ENCODE peak calls at places on chromosomes 5 and 9, in five cellular contexts. T is upper lobe of left lung, V is heart right ventricle, W is GM12878, E is vagina. P is an unnamed sample.
A peak's percentile ranks its signal among the peaks of the same experiment; 100 is the strongest.

GRCh38 chr9:88678431-88678830 is 143.5 kb downstream of the NXNL2 start:
- DNase-seq in V (no peak), T (no peak), E (no peak), W (no peak), P (no peak)

GRCh38 chr5:72305194-72306142 is 14.6 kb downstream of the MRPS27 start:
- DNase-seq in W (peak; percentile 60), T (no peak), E (no peak), V (no peak), P (no peak)

GRCh38 chr5:143979044-143979690 is 167.2 kb downstream of the HMHB1 start:
- DNase-seq in W (no peak), T (no peak), E (no peak), V (no peak), P (no peak)

GRCh38 chr9:97315550-97315949 is 8.1 kb downstream of the CCDC180 start:
- DNase-seq in T (no peak), W (no peak), E (no peak), V (no peak), P (no peak)

GRCh38 chr5:79235578-79236363 is at the start of gene JMY:
- DNase-seq in E (no peak), V (peak; percentile 85), T (peak; percentile 89), W (no peak), P (peak; percentile 31)

GRCh38 chr9:105886136-105886535 is 191.8 kb downstream of the TMEM38B start:
- DNase-seq in T (no peak), E (no peak), V (no peak), W (no peak), P (no peak)

GRCh38 chr9:128142061-128142460 is 7.2 kb upstream of the LCN2 start:
- DNase-seq in V (peak; percentile 14), E (no peak), W (no peak), T (no peak), P (no peak)

GRCh38 chr5:83516361-83516760 is 44.8 kb downstream of the VCAN start:
- DNase-seq in T (no peak), E (no peak), W (no peak), V (no peak), P (no peak)

GRCh38 chr9:112174965-112175795 is at the start of gene SUSD1:
- DNase-seq in T (peak; percentile 51), E (no peak), W (no peak), V (peak; percentile 62), P (no peak)

GRCh38 chr5:172113036-172113435 is 75.0 kb downstream of the STK10 start:
- DNase-seq in W (peak; percentile 68), E (no peak), T (peak; percentile 57), V (no peak), P (no peak)

GRCh38 chr5:53543401-53543800 is 17.0 kb upstream of the NDUFS4 start:
- DNase-seq in V (no peak), E (no peak), T (no peak), W (no peak), P (no peak)

GRCh38 chr5:97839338-97840081 is 656.5 kb upstream of the RIOK2 start:
- DNase-seq in V (no peak), W (no peak), T (no peak), E (no peak), P (no peak)
- H3K27ac ChIP-seq in V (peak overlapping the region; percentile 4), W (no peak overlapping the region), T (no peak overlapping the region), E (no peak overlapping the region), P (no peak overlapping the region)

DNA sequence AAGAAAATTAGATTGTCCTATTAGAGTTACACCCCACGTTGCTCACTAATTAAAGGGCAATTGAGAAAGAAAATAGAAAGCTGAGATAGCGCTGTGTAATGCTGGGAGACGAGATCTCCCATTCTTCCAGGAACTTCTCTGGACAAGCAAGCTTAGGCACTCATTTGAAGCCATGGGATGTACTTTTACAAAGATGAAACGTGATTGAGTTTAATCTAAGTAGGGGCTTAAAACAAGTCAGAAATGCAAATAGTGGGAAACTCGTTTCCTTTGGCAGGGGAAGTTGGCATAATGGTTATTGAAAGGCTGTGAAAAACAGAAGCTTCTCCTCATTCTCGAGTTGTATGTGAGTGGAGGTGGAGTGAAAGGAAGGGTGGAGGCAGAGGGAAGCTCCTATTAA is 3.7 kb downstream of the PRDM6 start:
- DNase-seq in T (no peak), E (no peak), W (no peak), V (no peak), P (no peak)
- H3K27ac ChIP-seq in T (peak overlapping the region; percentile 88), E (no peak overlapping the region), W (no peak overlapping the region), V (no peak overlapping the region), P (no peak overlapping the region)

DNA sequence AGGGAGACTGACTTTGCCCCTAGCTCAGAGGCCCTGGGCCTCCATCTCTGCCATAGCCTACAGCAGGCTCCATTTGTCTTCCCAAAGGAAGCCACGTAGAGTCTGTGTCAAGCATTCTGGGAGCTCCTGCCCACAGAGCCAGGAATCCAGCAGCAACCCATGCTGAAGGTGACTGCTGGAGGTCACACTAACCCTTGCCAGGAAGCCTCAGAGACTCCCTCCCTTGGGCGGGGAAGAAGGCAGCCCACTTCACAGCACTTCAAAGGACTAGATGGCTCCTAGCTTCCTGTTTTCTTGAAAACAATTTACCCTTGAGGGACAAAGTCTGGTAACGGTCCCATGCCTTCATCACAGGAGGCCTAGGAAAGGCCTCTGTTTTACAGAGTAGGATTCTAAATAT is 1.7 kb downstream of the CKMT2 start:
- DNase-seq in E (no peak), V (peak; percentile 39), T (no peak), W (no peak), P (no peak)
- H3K27ac ChIP-seq in E (peak overlapping the region; percentile 78), V (peak overlapping the region; percentile 98), T (no peak overlapping the region), W (no peak overlapping the region), P (no peak overlapping the region)

GRCh38 chr5:132103380-132103951 is 29.9 kb downstream of the CSF2 start:
- DNase-seq in V (peak; percentile 76), T (peak; percentile 84), W (peak; percentile 78), E (no peak), P (no peak)
- H3K27ac ChIP-seq in V (peak overlapping the region; percentile 48), T (peak overlapping the region; percentile 73), W (peak overlapping the region; percentile 98), E (peak overlapping the region; percentile 53), P (peak overlapping the region; percentile 30)

DNA sequence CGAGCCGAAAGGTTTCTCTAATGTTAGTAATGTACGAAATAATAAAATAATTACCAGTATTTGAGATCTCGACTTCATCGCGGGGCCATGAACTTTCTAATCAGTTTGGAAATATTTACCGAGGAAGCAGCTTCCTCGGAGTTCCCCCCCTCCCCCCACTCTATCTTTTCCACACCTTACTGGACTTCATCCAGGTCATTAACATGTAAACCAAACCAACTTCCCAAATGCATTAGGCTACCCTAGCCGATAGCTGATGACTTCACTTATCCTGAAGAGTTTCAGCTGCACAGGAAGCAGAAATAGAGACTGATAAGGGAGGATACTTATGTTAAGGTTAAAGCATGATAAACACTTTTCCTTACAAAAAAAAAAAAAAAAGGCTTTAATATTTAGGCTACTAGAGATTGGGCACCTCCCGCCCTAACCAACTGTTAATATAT is 1.5 kb upstream of the MEF2C start:
- DNase-seq in T (no peak), V (no peak), W (no peak), E (no peak), P (no peak)
- H3K27ac ChIP-seq in T (peak overlapping the region; percentile 81), V (peak overlapping the region; percentile 91), W (peak overlapping the region; percentile 98), E (peak overlapping the region; percentile 89), P (peak overlapping the region; percentile 92)

GRCh38 chr5:142740474-142740873 is 29.7 kb upstream of the ARHGAP26 start:
- DNase-seq in V (no peak), T (no peak), W (no peak), E (no peak), P (no peak)
- H3K27ac ChIP-seq in V (no peak overlapping the region), T (no peak overlapping the region), W (no peak overlapping the region), E (no peak overlapping the region), P (no peak overlapping the region)

P was measured in esophagus squamous epithelium.